ENCODE peak calls at places on chromosomes 1 and 21, in four cellular contexts. I, C, K and W are unnamed samples.

GRCh38 chr1:205543351-205544305 is 39.2 kb downstream of the CDK18 start:
- DNase-seq in I (no peak), C (peak; percentile 51), K (no peak), W (no peak)

GRCh38 chr1:85060038-85060437 is 11.7 kb upstream of the MCOLN3 start:
- DNase-seq in I (no peak), C (no peak), K (no peak), W (no peak)

GRCh38 chr1:24958766-24959622 is 28.9 kb upstream of the RUNX3 start:
- DNase-seq in I (no peak), C (no peak), K (no peak), W (no peak)

GRCh38 chr1:30310966-30311742 is 412.2 kb downstream of the MATN1 start:
- DNase-seq in I (no peak), C (no peak), K (no peak), W (no peak)

GRCh38 chr1:151838491-151839412 is 868 bp downstream of the C2CD4D start:
- DNase-seq in I (no peak), C (no peak), K (no peak), W (no peak)

GRCh38 chr1:38003261-38004250 is 1.8 kb downstream of the FHL3 start:
- DNase-seq in I (no peak), C (no peak), K (no peak), W (no peak)

GRCh38 chr1:110548381-110548780 is 29.4 kb upstream of the KCNA10 start:
- DNase-seq in I (no peak), C (peak; percentile 58), K (peak; percentile 18), W (no peak)

GRCh38 chr1:187203257-187203656 is 374.5 kb downstream of the PLA2G4A start:
- DNase-seq in I (no peak), C (no peak), K (no peak), W (no peak)

GRCh38 chr21:45153358-45154318 is 79.3 kb downstream of the ADARB1 start:
- DNase-seq in I (no peak), C (no peak), K (peak; percentile 59), W (no peak)

GRCh38 chr1:106621853-106622252 is 434.6 kb upstream of the PRMT6 start:
- DNase-seq in I (no peak), C (no peak), K (no peak), W (no peak)

GRCh38 chr21:28152729-28153128 is 839.9 kb downstream of the LTN1 start:
- DNase-seq in I (no peak), C (no peak), K (no peak), W (no peak)

GRCh38 chr1:147821883-147822282 is 61.5 kb upstream of the GJA5 start:
- DNase-seq in I (no peak), C (no peak), K (no peak), W (no peak)

GRCh38 chr1:8409107-8409506 is 91.2 kb downstream of the SLC45A1 start:
- DNase-seq in I (no peak), C (no peak), K (peak; percentile 64), W (peak; percentile 21)

GRCh38 chr1:22291926-22292788 is 149.3 kb upstream of the WNT4 start:
- DNase-seq in I (no peak), C (no peak), K (no peak), W (no peak)

GRCh38 chr1:7561331-7561921 is 209.7 kb upstream of the VAMP3 start:
- DNase-seq in I (no peak), C (peak; percentile 67), K (peak; percentile 5), W (peak; percentile 60)

GRCh38 chr1:94045465-94046056 is 75.4 kb downstream of the ABCA4 start:
- DNase-seq in I (no peak), C (peak; percentile 55), K (peak; percentile 54), W (peak; percentile 30)

GRCh38 chr1:230682274-230682673 is 31.6 kb downstream of the AGT start:
- DNase-seq in I (no peak), C (peak; percentile 23), K (no peak), W (no peak)

GRCh38 chr1:1422465-1423244 is 1.6 kb upstream of the ANKRD65 start:
- DNase-seq in I (no peak), C (no peak), K (no peak), W (no peak)

GRCh38 chr1:235511470-235512240 is 7.4 kb upstream of the B3GALNT2 start:
- DNase-seq in I (no peak), C (no peak), K (peak; percentile 4), W (no peak)

GRCh38 chr21:45991606-45992301 is 10.2 kb downstream of the COL6A1 start:
- DNase-seq in I (no peak), C (no peak), K (no peak), W (no peak)

GRCh38 chr21:36630485-36631206 is 68.3 kb upstream of the SIM2 start:
- DNase-seq in I (no peak), C (peak; percentile 85), K (peak; percentile 41), W (peak; percentile 55)

GRCh38 chr1:245155186-245156040 is 628 bp downstream of the KIF26B start:
- DNase-seq in I (no peak), C (peak; percentile 34), K (peak; percentile 11), W (peak; percentile 30)

GRCh38 chr1:201184734-201185453 is 5.7 kb upstream of the IGFN1 start:
- DNase-seq in I (no peak), C (peak; percentile 33), K (no peak), W (no peak)

GRCh38 chr21:33028271-33028670 is 2.5 kb downstream of the OLIG2 start:
- DNase-seq in I (no peak), C (no peak), K (no peak), W (no peak)

GRCh38 chr1:19336543-19336942 is 24.4 kb downstream of the SLC66A1 start:
- DNase-seq in I (no peak), C (no peak), K (no peak), W (no peak)

GRCh38 chr1:157404614-157405013 is 147.7 kb downstream of the FCRL5 start:
- DNase-seq in I (no peak), C (no peak), K (no peak), W (no peak)

GRCh38 chr21:45228656-45229240 is 58.9 kb downstream of the POFUT2 start:
- DNase-seq in I (no peak), C (no peak), K (no peak), W (no peak)

GRCh38 chr1:229410692-229411433 is 23.0 kb downstream of the ACTA1 start:
- DNase-seq in I (no peak), C (peak; percentile 43), K (peak; percentile 72), W (no peak)

GRCh38 chr1:161225534-161226319 is at the start of gene TOMM40L:
- DNase-seq in I (peak; percentile 97), C (peak; percentile 93), K (peak; percentile 98), W (peak; percentile 77)

DNA sequence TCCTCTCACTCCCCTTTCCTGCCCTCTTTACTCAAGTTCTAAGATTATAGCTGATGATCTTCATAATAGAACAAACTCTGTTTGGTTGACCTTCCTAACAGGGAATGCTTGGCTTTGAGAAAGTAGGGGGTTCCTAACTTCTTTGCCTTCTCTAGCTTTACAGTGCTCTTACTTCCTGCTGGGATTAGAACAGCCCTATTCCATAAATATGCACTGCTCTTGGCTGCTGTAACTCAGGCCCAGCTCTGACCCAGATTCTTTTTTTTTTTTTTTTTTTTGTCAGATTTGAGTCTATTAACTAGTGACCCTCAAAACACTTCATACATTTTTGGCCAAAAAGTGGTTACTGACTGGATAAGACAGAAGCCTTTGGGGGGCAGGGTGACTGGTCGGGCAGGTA is 39.4 kb upstream of the PIGV start:
- DNase-seq in I (no peak), C (no peak), K (no peak), W (no peak)
- TF ChIP-seq SPI1 in I (no peak), C (no peak), K (no peak), W (no peak)

GRCh38 chr1:180092931-180093650 is 61.6 kb upstream of the QSOX1 start:
- DNase-seq in I (no peak), C (no peak), K (no peak), W (no peak)
- TF ChIP-seq SPI1 in I (no peak), C (no peak), K (no peak), W (no peak)

DNA sequence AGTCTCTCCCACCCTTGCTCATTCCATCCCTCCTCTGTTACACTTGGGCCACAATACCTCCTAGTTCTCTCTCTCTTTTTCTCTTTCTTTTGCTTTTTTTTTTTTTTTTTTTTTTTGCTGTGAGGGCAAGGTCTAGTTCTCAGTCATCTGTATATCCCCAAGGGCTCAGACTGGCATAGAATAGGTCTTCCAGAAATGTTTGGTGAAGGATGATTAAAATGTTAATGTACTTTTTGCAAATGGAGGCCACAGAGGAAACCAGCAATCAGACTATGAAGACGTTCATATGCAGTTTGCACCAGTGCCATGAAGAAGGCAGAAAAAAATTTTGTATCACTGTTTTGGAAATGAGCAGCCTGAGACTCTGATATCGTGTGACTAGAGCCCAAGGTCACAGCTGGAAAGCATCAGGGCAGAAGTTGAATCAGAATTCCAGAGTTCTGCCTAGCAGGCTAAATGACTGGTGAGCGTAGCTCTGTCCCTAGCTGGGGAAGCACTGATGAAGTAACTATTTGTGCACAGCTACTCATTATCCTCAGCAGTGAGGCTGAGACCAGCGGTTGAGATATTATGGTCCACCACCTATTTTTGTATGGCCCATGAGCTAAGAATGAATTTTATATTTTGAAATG is 186.5 kb downstream of the TGFBR3 start:
- DNase-seq in I (no peak), C (no peak), K (no peak), W (no peak)
- TF ChIP-seq SPI1 in I (no peak), C (no peak), K (no peak), W (no peak)

DNA sequence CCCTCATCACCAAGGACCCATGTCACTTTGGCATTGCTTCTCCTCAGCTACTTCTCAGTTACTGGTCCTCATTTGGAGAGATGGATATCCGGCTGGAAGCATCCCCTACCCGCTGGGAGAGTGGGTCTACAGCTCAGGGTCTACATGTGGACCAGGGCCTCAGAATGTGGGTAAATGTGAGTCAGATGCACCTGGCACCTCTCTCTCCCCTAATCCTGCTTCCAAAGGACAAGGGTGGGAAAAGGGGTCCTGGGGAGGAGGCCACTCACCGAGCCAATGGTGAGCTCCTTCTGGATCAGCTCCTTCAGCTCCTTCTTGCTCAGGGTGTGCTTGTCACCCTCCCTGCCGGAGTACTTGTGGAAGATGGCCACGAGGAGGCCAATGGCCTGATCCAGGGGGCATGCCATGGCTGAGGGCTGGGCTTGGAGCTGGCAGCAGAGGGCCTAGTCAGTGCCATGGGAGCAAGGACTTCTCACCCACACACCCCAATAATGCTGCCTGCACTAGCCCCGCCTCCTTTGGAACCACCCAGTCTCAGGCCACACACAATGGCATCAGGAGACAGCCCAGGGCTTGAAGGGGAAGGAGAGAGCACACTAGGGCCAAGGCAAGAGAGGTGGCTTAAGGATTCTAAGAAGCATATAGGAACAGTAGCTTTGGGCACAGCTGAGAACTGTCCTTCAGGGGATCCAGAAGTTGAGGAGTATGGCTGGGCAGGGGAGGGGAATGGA is 693 bp downstream of the S100A6 start:
- DNase-seq in I (no peak), C (no peak), K (no peak), W (no peak)
- TF ChIP-seq SPI1 in I (no peak), C (no peak), K (no peak), W (no peak)

DNA sequence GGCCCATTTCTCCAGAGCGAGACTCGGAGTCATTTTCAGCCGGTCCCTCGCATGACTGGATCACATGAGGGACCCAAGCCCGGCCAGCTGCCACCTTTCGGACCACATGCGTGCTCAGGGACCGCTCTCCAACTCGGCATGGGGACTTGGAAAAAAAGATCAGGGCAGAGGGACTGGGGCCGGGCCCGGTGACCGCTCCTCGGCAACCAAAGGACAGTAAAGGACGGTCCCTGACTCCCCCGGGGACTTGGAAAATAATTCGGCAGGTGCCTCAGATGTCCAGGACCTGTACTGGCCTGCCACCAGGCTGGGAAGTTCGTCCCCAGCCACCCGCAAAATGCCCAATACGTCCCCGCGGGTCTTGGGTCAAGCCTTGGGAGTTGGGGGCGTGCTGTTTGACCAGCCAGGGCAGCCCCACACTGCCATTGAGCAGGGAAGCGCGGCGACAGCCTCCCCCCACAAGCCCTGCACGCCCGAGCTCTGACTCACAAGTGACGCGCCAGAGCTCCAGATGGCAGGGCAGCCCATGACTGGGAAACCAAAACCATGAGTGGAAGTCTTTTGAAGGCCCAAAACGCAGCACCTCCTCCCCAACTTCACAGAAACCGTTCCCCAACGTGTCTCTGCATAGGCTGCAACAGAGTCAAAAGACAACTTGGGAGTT is 134.5 kb downstream of the LIPI start:
- DNase-seq in I (no peak), C (no peak), K (no peak), W (no peak)
- TF ChIP-seq SPI1 in I (no peak), C (no peak), K (no peak), W (no peak)

GRCh38 chr1:162942903-162943567 is 82.1 kb upstream of the CCDC190 start:
- DNase-seq in I (no peak), C (no peak), K (no peak), W (no peak)
- TF ChIP-seq SPI1 in I (no peak), C (no peak), K (no peak), W (no peak)